ENCODE peak calls at places on chromosomes 13 and 19, in seven cellular contexts. T is neural progenitor cell, I is lower lobe of right lung, Z is fibroblast of pulmonary artery, R is pancreas, D is cardiac muscle cell, G is uterus. U is an unnamed sample.

GRCh38 chr13:74306496-74306895 is 172.3 kb upstream of the KLF12 start:
- DNase-seq in D (peak), Z (peak), I (no peak), R (no peak), G (no peak), T (no peak), U (no peak)

GRCh38 chr19:18843960-18844359 is 12.2 kb downstream of the UPF1 start:
- DNase-seq in R (no peak), I (no peak), G (no peak), Z (no peak), D (no peak), T (no peak), U (no peak)

GRCh38 chr19:40567750-40568494 is 8.8 kb upstream of the SHKBP1 start:
- DNase-seq in T (peak), G (no peak), R (peak), D (no peak), Z (no peak), I (no peak), U (no peak)

GRCh38 chr19:48271531-48272151 is 1.8 kb downstream of the ZNF114 start:
- DNase-seq in I (peak), T (peak), Z (peak), D (peak), R (peak), G (peak), U (no peak)

GRCh38 chr19:39148939-39149529 is 23.4 kb downstream of the PAK4 start:
- DNase-seq in R (no peak), I (no peak), T (no peak), D (no peak), G (no peak), Z (no peak), U (no peak)

GRCh38 chr13:27370305-27370853 is 54.0 kb upstream of the GTF3A start:
- DNase-seq in Z (no peak), G (no peak), T (no peak), D (no peak), R (no peak), I (no peak), U (no peak)

GRCh38 chr13:111328111-111328802 is 7.8 kb downstream of the TEX29 start:
- DNase-seq in I (no peak), R (no peak), D (no peak), T (no peak), Z (no peak), G (no peak), U (no peak)

GRCh38 chr19:35013820-35014754 is 14.0 kb downstream of the GRAMD1A start:
- DNase-seq in D (peak), Z (no peak), G (no peak), T (no peak), I (no peak), R (no peak), U (no peak)

GRCh38 chr19:23795462-23795861 is 36.8 kb upstream of the ZNF681 start:
- DNase-seq in I (no peak), D (no peak), T (no peak), Z (no peak), G (no peak), R (no peak), U (no peak)

GRCh38 chr19:16148443-16149045 is 5.1 kb downstream of the HSH2D start:
- DNase-seq in T (no peak), Z (no peak), I (no peak), D (no peak), G (no peak), R (no peak), U (no peak)

GRCh38 chr13:101626925-101627555 is 174.6 kb downstream of the ITGBL1 start:
- DNase-seq in T (no peak), D (no peak), G (no peak), I (no peak), Z (no peak), R (no peak), U (no peak)

GRCh38 chr19:38227272-38228004 is 3.4 kb upstream of the DPF1 start:
- DNase-seq in G (no peak), I (no peak), R (no peak), Z (no peak), T (no peak), D (no peak), U (no peak)

GRCh38 chr13:49214917-49215376 is 5.2 kb upstream of the MLNR start:
- DNase-seq in G (no peak), I (peak), Z (peak), D (peak), R (no peak), T (no peak), U (no peak)

DNA sequence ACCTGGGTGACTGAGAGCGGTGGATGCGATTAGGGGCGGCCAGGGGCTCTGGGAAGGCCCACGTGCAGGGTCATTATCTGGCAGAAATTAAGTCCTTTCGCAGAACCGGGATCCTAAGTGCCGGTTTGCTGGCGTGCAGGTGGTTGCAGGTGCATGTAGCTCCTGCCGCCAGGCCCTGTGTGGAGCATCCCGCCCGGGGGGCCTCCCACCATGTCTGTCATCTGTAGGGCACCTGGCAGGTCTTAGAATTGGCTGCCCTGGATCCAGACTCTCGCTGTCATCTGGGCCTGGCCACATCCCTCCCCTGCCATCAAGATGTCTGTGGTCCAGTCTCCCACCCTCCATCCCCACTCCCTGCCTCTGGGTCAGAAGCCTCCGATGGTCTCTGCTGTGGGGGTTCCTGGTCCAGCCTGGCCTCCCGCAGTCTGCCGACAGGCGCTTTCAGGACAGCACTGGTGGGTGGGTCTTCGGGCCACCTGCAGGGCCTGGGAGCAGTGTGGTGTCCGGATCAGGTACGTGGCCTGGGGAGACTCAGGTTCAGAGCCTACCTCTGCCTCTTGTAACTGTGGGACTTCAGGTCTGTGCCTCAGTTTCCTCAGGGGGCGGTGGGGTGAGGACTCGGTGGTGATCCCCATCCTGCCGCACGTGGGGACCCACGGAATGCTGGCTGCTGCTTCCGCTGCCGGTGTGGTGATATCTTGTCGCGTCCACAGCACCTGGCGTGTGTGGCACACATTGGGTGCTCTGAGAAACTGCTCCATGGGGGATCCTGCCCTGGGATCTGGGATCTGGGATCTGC is 5.4 kb downstream of the GNA11 start:
- DNase-seq in G (no peak), T (no peak), D (no peak), Z (no peak), R (peak), I (no peak), U (no peak)
- H3K4me3 ChIP-seq in G (peak), T (no peak), D (no peak), Z (no peak), R (no peak), I (peak), U (no peak)

DNA sequence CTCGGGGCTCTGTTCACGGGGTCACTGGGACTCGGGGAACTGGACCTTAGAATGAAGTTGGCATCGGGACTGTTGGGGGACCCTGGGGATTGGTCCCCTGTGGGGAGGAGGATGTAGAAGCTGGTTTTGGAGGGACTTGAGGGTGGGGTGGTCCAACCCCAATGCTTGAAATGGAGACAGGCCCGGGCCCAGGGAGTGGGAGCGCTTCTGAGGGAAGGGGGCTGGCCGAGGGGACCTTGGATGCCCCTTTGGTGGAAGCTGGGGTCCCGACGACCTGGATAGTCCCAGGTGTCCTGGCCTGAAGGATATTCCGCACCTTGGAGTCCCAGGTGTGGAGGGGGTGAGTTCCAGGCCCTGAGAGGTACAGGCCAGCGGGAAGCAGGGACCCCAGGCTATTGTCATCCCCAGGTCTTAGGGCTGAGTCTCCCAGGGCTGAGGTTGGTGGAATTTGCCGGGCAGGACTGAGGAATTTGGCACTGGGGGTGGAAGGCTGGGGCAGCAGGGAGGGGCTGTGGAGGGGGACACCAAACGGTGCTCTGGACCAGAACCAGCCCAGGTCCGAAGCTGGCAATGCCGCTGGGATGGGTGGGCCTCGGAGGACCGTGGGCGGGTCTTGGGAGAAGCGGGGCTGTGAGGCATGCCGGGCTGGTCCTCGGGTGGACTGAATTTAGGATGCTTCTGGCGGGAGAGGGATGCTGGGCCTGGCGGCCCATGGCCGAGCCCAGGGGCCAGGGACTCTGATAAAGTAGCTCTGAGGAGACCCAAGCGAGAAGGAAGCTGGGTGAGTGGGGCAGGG is 1.8 kb downstream of the HDGFL2 start:
- DNase-seq in T (peak), G (no peak), Z (no peak), D (peak), R (peak), I (no peak), U (no peak)
- H3K4me3 ChIP-seq in T (peak), G (peak), Z (peak), D (peak), R (no peak), I (no peak), U (peak)

DNA sequence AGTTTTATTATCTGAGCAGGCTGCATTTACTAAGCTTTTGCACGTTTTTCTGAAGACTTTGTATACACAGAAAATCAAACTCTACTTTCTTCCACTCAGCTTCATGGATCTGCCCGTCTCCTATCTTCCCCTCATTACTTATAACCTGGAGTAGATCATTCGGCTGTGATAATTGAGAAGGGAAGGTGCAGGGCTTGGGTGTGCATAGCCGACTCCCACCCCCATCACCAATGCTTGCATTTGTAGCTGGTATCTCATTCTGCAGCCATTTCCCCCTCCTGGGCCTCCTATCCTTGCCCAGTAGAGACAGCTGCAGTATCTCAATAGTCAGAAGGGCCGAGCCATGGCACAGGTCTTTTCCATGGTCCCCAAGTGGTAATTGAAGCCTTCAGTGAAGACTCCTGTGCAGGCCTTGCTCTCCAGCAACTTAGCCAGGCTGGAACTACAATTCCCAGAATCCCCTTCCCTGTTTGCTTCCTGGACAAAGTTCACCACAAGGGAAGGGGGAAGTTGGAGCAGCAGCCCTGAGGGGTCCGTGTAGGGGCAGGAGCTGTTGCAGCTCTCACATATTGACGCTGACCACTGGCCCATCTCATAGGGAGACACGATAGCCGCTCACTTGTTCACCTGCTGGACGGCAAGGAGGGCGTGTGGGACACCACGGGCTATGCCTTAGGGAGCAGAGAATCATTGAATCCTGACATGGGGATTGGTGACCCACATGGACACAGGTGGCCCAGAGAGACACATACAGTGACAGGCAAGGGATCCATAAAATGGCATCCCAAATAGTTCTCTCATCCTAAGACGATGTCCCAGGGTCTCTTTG is 2.1 kb upstream of the SIGLEC8 start:
- DNase-seq in D (peak), R (no peak), I (no peak), T (peak), Z (peak), G (no peak), U (no peak)
- H3K4me3 ChIP-seq in D (no peak), R (no peak), I (peak), T (no peak), Z (peak), G (no peak), U (no peak)

DNA sequence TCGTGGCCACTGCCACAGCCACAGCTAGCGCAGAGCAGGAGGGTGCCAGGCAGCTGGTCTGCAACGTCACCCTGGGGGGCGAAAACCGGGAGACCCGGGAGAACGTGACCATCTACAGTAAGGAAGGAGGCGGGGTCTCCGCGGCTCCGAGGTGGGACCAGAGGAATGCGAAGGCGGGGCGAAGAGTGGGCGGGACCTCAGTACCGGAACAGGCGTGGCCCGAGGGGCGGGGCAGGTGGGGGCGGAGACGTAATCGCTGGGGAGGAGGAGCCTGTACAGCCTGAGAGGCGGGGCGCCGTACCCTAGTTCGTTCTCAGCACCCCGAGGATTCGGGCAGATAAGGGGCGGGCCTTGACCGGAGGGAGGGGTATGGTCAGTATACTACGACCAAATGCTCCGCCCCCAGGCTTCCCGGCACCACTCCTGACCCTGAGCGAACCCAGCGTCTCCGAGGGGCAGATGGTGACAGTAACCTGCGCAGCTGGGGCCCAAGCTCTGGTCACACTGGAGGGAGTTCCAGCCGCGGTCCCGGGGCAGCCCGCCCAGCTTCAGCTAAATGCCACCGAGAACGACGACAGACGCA is 2.5 kb downstream of the ICAM5 start:
- DNase-seq in R (peak), D (peak), T (peak), Z (peak), I (peak), G (peak), U (no peak)
- H3K4me3 ChIP-seq in R (peak), D (peak), T (peak), Z (peak), I (peak), G (no peak), U (peak)

DNA sequence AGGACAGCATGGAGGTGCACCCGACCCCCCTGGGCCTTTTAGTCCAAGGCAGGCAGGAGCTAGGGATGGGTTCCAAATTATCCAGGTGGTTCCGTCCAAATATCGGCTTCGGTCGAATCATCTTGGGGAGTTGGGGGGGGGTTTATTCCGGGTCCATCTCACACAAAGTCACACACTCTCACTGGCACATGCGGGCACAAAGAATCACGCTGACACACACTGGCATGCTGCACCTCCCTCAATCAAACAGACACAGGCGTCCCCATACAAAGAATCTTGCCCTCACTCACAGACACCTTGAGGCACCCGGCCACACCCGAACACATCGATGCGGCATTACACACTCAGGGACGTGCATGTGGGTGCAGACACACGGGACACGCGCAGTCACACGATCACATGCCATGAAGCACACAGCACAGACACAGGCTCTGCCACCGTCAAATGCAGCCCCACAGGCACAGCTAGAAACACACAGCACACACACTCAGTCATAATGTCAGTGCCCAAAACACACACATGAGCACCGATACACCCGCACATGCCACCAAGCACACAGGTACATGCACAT is 7.8 kb downstream of the NFIX start:
- DNase-seq in I (no peak), G (no peak), R (no peak), Z (no peak), T (no peak), D (no peak), U (no peak)
- H3K4me3 ChIP-seq in I (peak), G (peak), R (no peak), Z (no peak), T (no peak), D (no peak), U (no peak)

GRCh38 chr13:94706101-94706853 is 6.1 kb downstream of the SOX21 start:
- DNase-seq in T (peak), R (no peak), Z (no peak), D (no peak), G (no peak), I (no peak), U (no peak)
- H3K4me3 ChIP-seq in T (peak), R (no peak), Z (no peak), D (no peak), G (no peak), I (no peak), U (no peak)

GRCh38 chr19:44512326-44513298 is 12.3 kb upstream of the ZNF180 start:
- DNase-seq in R (no peak), I (no peak), G (no peak), D (peak), T (peak), Z (peak), U (peak)
- H3K4me3 ChIP-seq in R (no peak), I (no peak), G (no peak), D (no peak), T (no peak), Z (no peak), U (no peak)

DNA sequence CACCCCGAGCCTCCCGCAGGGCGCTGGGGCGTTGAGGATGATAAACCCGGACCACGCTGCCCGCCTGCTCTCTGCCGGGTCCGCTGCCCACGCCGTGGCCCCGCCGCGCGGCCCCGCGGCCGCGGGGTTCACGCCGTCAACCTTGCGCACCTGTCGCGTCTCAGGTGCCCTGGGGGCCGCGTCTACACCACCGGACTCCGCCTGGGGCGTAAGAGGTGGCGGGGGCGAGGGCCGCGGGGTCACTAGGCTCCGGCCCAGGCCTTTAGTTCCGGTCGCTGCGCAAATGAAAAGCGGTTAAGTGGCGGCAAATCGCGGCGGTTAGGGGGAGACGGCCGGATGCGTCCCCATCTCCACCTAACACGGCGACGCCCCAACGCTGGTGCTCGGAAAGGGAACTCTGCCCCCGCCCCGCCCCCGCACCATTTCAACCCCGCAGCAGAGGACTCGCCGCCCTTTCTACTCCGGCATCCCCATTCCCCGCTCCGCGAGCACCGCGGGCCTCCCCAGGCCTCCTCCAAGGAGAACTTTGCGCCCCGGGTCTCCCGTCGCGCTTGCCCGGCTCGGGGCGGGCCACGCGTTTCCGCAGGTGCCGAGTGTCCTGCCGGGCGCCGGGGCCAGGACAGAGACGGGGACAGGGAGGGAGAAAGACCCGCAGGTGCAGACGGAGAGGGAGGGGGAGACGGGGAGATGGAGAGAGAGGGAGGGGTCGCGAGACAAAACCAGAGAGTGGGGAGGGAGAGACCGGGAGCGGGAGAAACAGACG is 4.3 kb downstream of the ONECUT3 start:
- DNase-seq in I (no peak), Z (no peak), D (no peak), T (peak), R (peak), G (no peak), U (no peak)
- H3K4me3 ChIP-seq in I (no peak), Z (no peak), D (no peak), T (peak), R (no peak), G (no peak), U (no peak)

GRCh38 chr19:927044-927706 is 1.3 kb downstream of the ARID3A start:
- DNase-seq in Z (peak), D (peak), R (peak), G (peak), T (peak), I (peak), U (no peak)

GRCh38 chr19:929523-930258 is 3.9 kb downstream of the ARID3A start:
- DNase-seq in G (peak), T (no peak), D (no peak), I (no peak), Z (no peak), R (no peak), U (no peak)

GRCh38 chr19:926595-927043 is 784 bp downstream of the ARID3A start:
- DNase-seq in D (peak), Z (peak), I (peak), T (peak), R (peak), G (peak), U (no peak)

GRCh38 chr19:927707-928401 is 2.0 kb downstream of the ARID3A start:
- DNase-seq in I (no peak), T (no peak), D (no peak), G (peak), R (no peak), Z (no peak), U (no peak)

GRCh38 chr19:928471-929259 is 2.8 kb downstream of the ARID3A start:
- DNase-seq in R (no peak), I (peak), T (no peak), Z (peak), G (peak), D (peak), U (no peak)
- H3K4me3 ChIP-seq in R (no peak), I (no peak), T (no peak), Z (no peak), G (no peak), D (no peak), U (no peak)